ENCODE peak calls at places on chromosomes 13 and 19, in four cellular contexts. S, U, C and H are unnamed samples.

GRCh38 chr13:23020246-23020843 is 160.4 kb upstream of the SGCG start:
- DNase-seq in S (peak), U (peak), C (peak), H (peak)

GRCh38 chr13:94708031-94708571 is 4.2 kb downstream of the SOX21 start:
- DNase-seq in S (peak), U (no peak), C (no peak), H (no peak)

GRCh38 chr19:52524086-52524485 is 3.4 kb upstream of the ZNF808 start:
- DNase-seq in S (no peak), U (no peak), C (no peak), H (no peak)

GRCh38 chr13:84481958-84482357 is 599.7 kb upstream of the SLITRK1 start:
- DNase-seq in S (no peak), U (no peak), C (no peak), H (peak)

GRCh38 chr13:73228546-73228945 is 169.7 kb downstream of the KLF5 start:
- DNase-seq in S (no peak), U (no peak), C (no peak), H (peak)

GRCh38 chr13:94090773-94091172 is 388.7 kb downstream of the DCT start:
- DNase-seq in S (no peak), U (no peak), C (no peak), H (peak)

GRCh38 chr19:16831531-16831930 is 2.3 kb downstream of the SIN3B start:
- DNase-seq in S (no peak), U (no peak), C (no peak), H (no peak)

GRCh38 chr13:98054301-98054700 is 88.6 kb upstream of the FARP1 start:
- DNase-seq in S (peak), U (no peak), C (no peak), H (no peak)

GRCh38 chr13:102035969-102036368 is 365.9 kb downstream of the FGF14 start:
- DNase-seq in S (no peak), U (no peak), C (no peak), H (no peak)

GRCh38 chr13:44765076-44765475 is 188.9 kb upstream of the TSC22D1 start:
- DNase-seq in S (peak), U (no peak), C (no peak), H (no peak)

GRCh38 chr19:1115646-1116420 is 12.0 kb downstream of the GPX4 start:
- DNase-seq in S (no peak), U (no peak), C (no peak), H (no peak)

GRCh38 chr19:1068111-1069001 is 1.4 kb downstream of the ARHGAP45 start:
- DNase-seq in S (no peak), U (no peak), C (no peak), H (no peak)

GRCh38 chr13:74449811-74450524 is 315.8 kb upstream of the KLF12 start:
- DNase-seq in S (no peak), U (no peak), C (no peak), H (no peak)

GRCh38 chr13:97192166-97192565 is 30.0 kb upstream of the MBNL2 start:
- DNase-seq in S (no peak), U (no peak), C (no peak), H (no peak)

GRCh38 chr19:37468961-37469777 is at the start of gene ZNF570:
- DNase-seq in S (peak), U (peak), C (peak), H (peak)

GRCh38 chr19:4327252-4327876 is 11.3 kb downstream of the STAP2 start:
- DNase-seq in S (peak), U (peak), C (no peak), H (peak)
- TF ChIP-seq RCOR1 in S (no peak), U (no peak), C (no peak), H (no peak)

GRCh38 chr13:40667622-40667978 is 1.2 kb upstream of the FOXO1 start:
- DNase-seq in S (no peak), U (no peak), C (no peak), H (no peak)
- H2AFZ ChIP-seq in S (peak), U (peak), C (peak), H (peak)

DNA sequence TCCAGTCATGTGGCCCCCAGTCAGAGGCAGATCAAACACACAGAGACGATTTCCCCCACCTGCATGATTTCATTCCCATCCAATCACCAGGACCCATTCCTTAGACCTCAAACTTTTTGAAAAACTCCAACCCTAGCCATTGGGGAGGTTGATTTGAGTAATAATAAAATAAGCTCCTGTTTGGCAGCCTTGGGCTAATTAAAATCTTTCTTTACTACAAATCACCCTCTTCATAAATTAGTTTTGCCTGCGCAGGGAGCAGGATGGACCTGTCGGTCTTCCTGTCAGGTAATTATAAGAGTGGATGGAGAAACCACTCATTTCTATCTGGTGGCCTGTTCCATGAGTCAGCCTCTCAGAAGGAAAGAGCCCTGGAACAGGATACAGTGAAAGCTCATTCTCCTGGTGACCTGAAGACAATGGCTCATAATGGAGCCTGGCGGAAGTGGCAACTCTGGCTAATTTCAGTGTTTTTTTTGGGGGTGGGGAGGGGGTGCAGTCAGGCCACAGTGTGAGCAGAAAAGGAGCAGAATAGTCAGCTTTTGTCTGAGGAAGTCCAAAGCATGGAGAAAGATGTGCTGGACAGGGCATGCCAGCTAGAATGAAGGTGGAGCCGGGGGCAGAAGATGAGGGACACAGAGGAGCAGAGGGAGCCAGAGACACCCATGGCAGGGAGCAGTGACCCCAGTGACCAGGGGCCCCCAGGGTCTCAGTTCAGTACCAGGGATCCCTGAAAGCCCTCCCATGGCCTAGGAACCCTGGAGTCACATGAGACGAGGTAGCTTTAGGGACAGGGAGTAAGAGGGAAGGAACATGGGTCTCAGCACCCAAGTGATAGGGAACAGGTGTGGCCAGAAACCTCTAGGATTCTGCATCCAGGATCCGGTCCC is 31.8 kb upstream of the PSG9 start:
- DNase-seq in S (no peak), U (no peak), C (no peak), H (no peak)
- TF ChIP-seq RCOR1 in S (no peak), U (no peak), C (no peak), H (no peak)

GRCh38 chr19:50780753-50781480 is 9.3 kb upstream of the ACP4 start:
- DNase-seq in S (no peak), U (no peak), C (no peak), H (no peak)

GRCh38 chr19:50777261-50777660 is 7.0 kb downstream of the GPR32 start:
- DNase-seq in S (no peak), U (no peak), C (no peak), H (no peak)

GRCh38 chr19:50778906-50779430 is 8.7 kb downstream of the GPR32 start:
- DNase-seq in S (peak), U (no peak), C (no peak), H (no peak)

GRCh38 chr19:50777830-50778303 is 7.6 kb downstream of the GPR32 start:
- DNase-seq in S (peak), U (no peak), C (no peak), H (peak)

GRCh38 chr19:50779504-50780457 is 9.5 kb downstream of the GPR32 start:
- DNase-seq in S (no peak), U (no peak), C (no peak), H (no peak)
- H2AFZ ChIP-seq in S (no peak), U (no peak), C (no peak), H (no peak)

GRCh38 chr19:35135389-35135909 is 590 bp upstream of the LGI4 start:
- DNase-seq in S (peak), U (peak), C (no peak), H (peak)
- TF ChIP-seq RCOR1 in S (no peak), U (peak), C (no peak), H (no peak)